ENCODE peak calls at places on chromosomes 4 and X, in four cellular contexts. One of them, this sample, is unnamed. For H3K9me3, the result is how much of the 10 kb centered on the place peaks cover.

GRCh38 chr4:48255130-48255958 is 14.3 kb downstream of the TEC start:
- DNase-seq in stomach: no peak
- DNase-seq in tibial nerve: no peak
- DNase-seq in body of pancreas: no peak
- DNase-seq in this sample: no peak

GRCh38 chr4:186739802-186740434 is 16.3 kb upstream of the FAT1 start:
- DNase-seq in tibial nerve: no peak
- DNase-seq in stomach: no peak
- DNase-seq in body of pancreas: no peak
- DNase-seq in this sample: no peak

GRCh38 chr4:77777135-77777777 is 41.9 kb downstream of the CNOT6L start:
- DNase-seq in stomach: no peak
- DNase-seq in tibial nerve: no peak
- DNase-seq in body of pancreas: no peak
- DNase-seq in this sample: no peak

GRCh38 chrX:129833153-129834004 is 10.3 kb downstream of the ZDHHC9 start:
- DNase-seq in stomach: no peak
- DNase-seq in tibial nerve: no peak
- DNase-seq in body of pancreas: no peak
- DNase-seq in this sample: no peak

GRCh38 chrX:120450163-120450562 is 18.9 kb downstream of the LAMP2 start:
- DNase-seq in body of pancreas: no peak
- DNase-seq in stomach: no peak
- DNase-seq in tibial nerve: no peak
- DNase-seq in this sample: no peak

GRCh38 chr4:4914059-4914820 is 54.8 kb downstream of the MSX1 start:
- DNase-seq in tibial nerve: peak
- DNase-seq in stomach: no peak
- DNase-seq in body of pancreas: peak
- DNase-seq in this sample: no peak

GRCh38 chr4:69858683-69859082 is 1.3 kb downstream of the SULT1E1 start:
- DNase-seq in stomach: no peak
- DNase-seq in tibial nerve: no peak
- DNase-seq in body of pancreas: peak
- DNase-seq in this sample: no peak

GRCh38 chrX:100413231-100413630 is 3.2 kb upstream of the PCDH19 start:
- DNase-seq in body of pancreas: peak
- DNase-seq in tibial nerve: peak
- DNase-seq in stomach: peak
- DNase-seq in this sample: peak

GRCh38 chrX:136665258-136665900 is 17.4 kb downstream of the CD40LG start:
- DNase-seq in tibial nerve: no peak
- DNase-seq in stomach: no peak
- DNase-seq in body of pancreas: no peak
- DNase-seq in this sample: no peak

GRCh38 chr4:142983612-142984011 is 137.5 kb upstream of the INPP4B start:
- DNase-seq in body of pancreas: no peak
- DNase-seq in tibial nerve: no peak
- DNase-seq in stomach: no peak
- DNase-seq in this sample: no peak

GRCh38 chr4:74932010-74932409 is 906 bp upstream of the PARM1 start:
- DNase-seq in stomach: no peak
- DNase-seq in body of pancreas: no peak
- DNase-seq in tibial nerve: no peak
- DNase-seq in this sample: no peak

GRCh38 chrX:10197597-10198210 is 40.9 kb downstream of the CLCN4 start:
- DNase-seq in tibial nerve: no peak
- DNase-seq in stomach: no peak
- DNase-seq in body of pancreas: no peak
- DNase-seq in this sample: no peak

GRCh38 chr4:169665039-169665732 is 44.8 kb downstream of the CLCN3 start:
- DNase-seq in tibial nerve: no peak
- DNase-seq in stomach: no peak
- DNase-seq in body of pancreas: no peak
- DNase-seq in this sample: no peak

GRCh38 chr4:184762100-184762499 is 28.2 kb upstream of the CENPU start:
- DNase-seq in stomach: no peak
- DNase-seq in tibial nerve: no peak
- DNase-seq in body of pancreas: no peak
- DNase-seq in this sample: no peak

GRCh38 chr4:15778191-15778741 is at the start of gene CD38:
- DNase-seq in body of pancreas: peak
- DNase-seq in stomach: no peak
- DNase-seq in tibial nerve: no peak
- DNase-seq in this sample: no peak

GRCh38 chr4:89134775-89135319 is 23.5 kb downstream of the TIGD2 start:
- DNase-seq in stomach: no peak
- DNase-seq in body of pancreas: no peak
- DNase-seq in tibial nerve: peak
- DNase-seq in this sample: no peak

GRCh38 chrX:155751131-155751530 is 130.0 kb upstream of the VAMP7 start:
- DNase-seq in tibial nerve: no peak
- DNase-seq in body of pancreas: no peak
- DNase-seq in stomach: no peak
- DNase-seq in this sample: no peak

GRCh38 chr4:2799971-2800690 is 7.2 kb downstream of the SH3BP2 start:
- DNase-seq in body of pancreas: peak
- DNase-seq in tibial nerve: no peak
- DNase-seq in stomach: no peak
- DNase-seq in this sample: peak

GRCh38 chrX:154979671-154980070 is 42.9 kb downstream of the F8 start:
- DNase-seq in body of pancreas: no peak
- DNase-seq in stomach: no peak
- DNase-seq in tibial nerve: no peak
- DNase-seq in this sample: no peak

GRCh38 chrX:46549914-46550313 is 4.7 kb upstream of the ZNF674 start:
- DNase-seq in tibial nerve: no peak
- DNase-seq in stomach: no peak
- DNase-seq in body of pancreas: no peak
- DNase-seq in this sample: no peak

GRCh38 chr4:186472948-186473347 is 82.4 kb downstream of the MTNR1A start:
- DNase-seq in stomach: no peak
- DNase-seq in body of pancreas: no peak
- DNase-seq in tibial nerve: no peak
- DNase-seq in this sample: no peak

GRCh38 chr4:171812377-171813194 is 618 bp upstream of the GALNTL6 start:
- DNase-seq in tibial nerve: no peak
- DNase-seq in body of pancreas: no peak
- DNase-seq in stomach: no peak
- DNase-seq in this sample: no peak

GRCh38 chr4:39541987-39542632 is 14.9 kb upstream of the UGDH start:
- DNase-seq in stomach: no peak
- DNase-seq in tibial nerve: no peak
- DNase-seq in body of pancreas: no peak
- DNase-seq in this sample: no peak

GRCh38 chrX:48957477-48957826 is at the start of gene OTUD5:
- DNase-seq in tibial nerve: no peak
- DNase-seq in body of pancreas: no peak
- DNase-seq in stomach: no peak
- DNase-seq in this sample: peak

GRCh38 chrX:150225756-150226155 is 137.4 kb upstream of the MAMLD1 start:
- DNase-seq in stomach: no peak
- DNase-seq in tibial nerve: no peak
- DNase-seq in body of pancreas: no peak
- DNase-seq in this sample: no peak

GRCh38 chr4:661231-661630 is 12.8 kb downstream of the ATP5ME start:
- DNase-seq in body of pancreas: no peak
- DNase-seq in tibial nerve: no peak
- DNase-seq in stomach: no peak
- DNase-seq in this sample: peak

GRCh38 chr4:150224896-150225591 is 146.8 kb downstream of the DCLK2 start:
- DNase-seq in tibial nerve: no peak
- DNase-seq in body of pancreas: no peak
- DNase-seq in stomach: no peak
- DNase-seq in this sample: no peak

GRCh38 chr4:155426953-155427352 is 50.2 kb upstream of the MAP9 start:
- DNase-seq in body of pancreas: no peak
- DNase-seq in stomach: no peak
- DNase-seq in tibial nerve: no peak
- DNase-seq in this sample: no peak

GRCh38 chr4:155430895-155431467 is 54.2 kb upstream of the MAP9 start:
- DNase-seq in body of pancreas: no peak
- DNase-seq in stomach: no peak
- DNase-seq in tibial nerve: no peak
- DNase-seq in this sample: no peak

GRCh38 chr4:155433636-155434360 is 57.0 kb upstream of the MAP9 start:
- DNase-seq in stomach: no peak
- DNase-seq in tibial nerve: no peak
- DNase-seq in body of pancreas: no peak
- DNase-seq in this sample: no peak

GRCh38 chr4:155423671-155424070 is 46.9 kb upstream of the MAP9 start:
- DNase-seq in body of pancreas: no peak
- DNase-seq in tibial nerve: no peak
- DNase-seq in stomach: no peak
- DNase-seq in this sample: no peak

GRCh38 chr4:155428128-155428527 is 51.4 kb upstream of the MAP9 start:
- DNase-seq in body of pancreas: no peak
- DNase-seq in tibial nerve: no peak
- DNase-seq in stomach: no peak
- DNase-seq in this sample: no peak
- H3K9me3 ChIP-seq in body of pancreas: under half
- H3K9me3 ChIP-seq in tibial nerve: under half
- H3K9me3 ChIP-seq in stomach: under half
- H3K9me3 ChIP-seq in this sample: under half

DNA sequence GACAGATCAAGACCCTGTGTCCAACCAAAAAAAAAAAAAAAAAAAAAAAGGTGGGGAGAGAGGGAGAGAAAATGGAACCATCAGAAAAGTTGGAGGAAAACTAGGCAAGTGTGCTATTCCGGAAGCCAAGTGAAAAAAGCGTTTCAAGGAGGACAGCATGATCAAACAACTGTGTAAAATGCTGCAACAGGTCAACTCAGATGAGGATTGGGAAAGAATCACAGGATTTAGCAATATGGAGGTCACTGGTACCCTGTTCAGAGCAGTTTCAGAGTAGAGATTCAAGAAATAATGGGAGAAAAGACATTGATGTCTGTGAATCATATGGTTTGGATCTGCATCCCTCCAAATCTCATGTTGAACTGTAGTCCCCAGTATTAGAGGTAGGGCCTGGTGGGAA is 47.5 kb downstream of the TIGD4 start:
- DNase-seq in body of pancreas: no peak
- DNase-seq in tibial nerve: no peak
- DNase-seq in stomach: no peak
- DNase-seq in this sample: no peak
- H3K4me3 ChIP-seq in body of pancreas: no peak
- H3K4me3 ChIP-seq in tibial nerve: no peak
- H3K4me3 ChIP-seq in stomach: no peak
- H3K4me3 ChIP-seq in this sample: no peak

DNA sequence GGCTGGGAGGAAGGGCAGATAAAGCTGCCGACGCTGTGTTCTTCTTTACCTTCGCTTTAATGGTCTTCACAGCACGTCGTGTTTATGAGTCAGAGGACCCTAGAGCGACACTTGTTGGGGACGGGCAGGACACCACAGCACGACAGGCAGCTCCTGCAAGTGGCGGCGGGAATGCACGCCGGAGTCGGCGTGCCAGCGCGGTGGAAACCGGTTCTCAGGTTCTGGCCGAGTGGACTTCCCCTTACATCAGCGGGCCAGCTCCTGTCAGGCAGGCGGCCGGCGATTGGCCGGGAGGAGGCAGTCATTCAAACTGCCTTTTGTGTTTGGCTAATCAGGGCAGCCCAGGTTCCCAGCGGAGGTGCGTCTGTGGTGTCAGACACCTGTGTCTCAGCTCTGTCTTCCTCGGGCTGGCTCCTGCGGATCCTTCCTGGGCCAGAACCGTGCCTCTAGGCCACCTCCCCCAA is 150.9 kb downstream of the SHROOM3 start:
- DNase-seq in body of pancreas: peak
- DNase-seq in tibial nerve: no peak
- DNase-seq in stomach: peak
- DNase-seq in this sample: peak
- TF ChIP-seq POLR2A in body of pancreas: peak
- TF ChIP-seq POLR2A in tibial nerve: no peak
- TF ChIP-seq POLR2A in stomach: peak
- TF ChIP-seq POLR2A in this sample: no peak

GRCh38 chr4:109359040-109359646 is 56.7 kb upstream of the COL25A1 start:
- DNase-seq in body of pancreas: no peak
- DNase-seq in stomach: no peak
- DNase-seq in tibial nerve: no peak
- DNase-seq in this sample: no peak

GRCh38 chr4:109352941-109353340 is 50.5 kb upstream of the COL25A1 start:
- DNase-seq in tibial nerve: no peak
- DNase-seq in body of pancreas: no peak
- DNase-seq in stomach: no peak
- DNase-seq in this sample: no peak

GRCh38 chr4:109350121-109350520 is 47.7 kb upstream of the COL25A1 start:
- DNase-seq in tibial nerve: no peak
- DNase-seq in stomach: no peak
- DNase-seq in body of pancreas: no peak
- DNase-seq in this sample: no peak

GRCh38 chr4:109355835-109356234 is 53.4 kb upstream of the COL25A1 start:
- DNase-seq in body of pancreas: no peak
- DNase-seq in stomach: no peak
- DNase-seq in tibial nerve: no peak
- DNase-seq in this sample: no peak
- H3K9me3 ChIP-seq in body of pancreas: under half
- H3K9me3 ChIP-seq in stomach: under half
- H3K9me3 ChIP-seq in tibial nerve: under half
- H3K9me3 ChIP-seq in this sample: under half

GRCh38 chr4:44446801-44447562 is 1.6 kb downstream of the KCTD8 start:
- DNase-seq in body of pancreas: peak
- DNase-seq in tibial nerve: no peak
- DNase-seq in stomach: peak
- DNase-seq in this sample: no peak
- H3K4me3 ChIP-seq in body of pancreas: no peak
- H3K4me3 ChIP-seq in tibial nerve: peak
- H3K4me3 ChIP-seq in stomach: peak
- H3K4me3 ChIP-seq in this sample: peak